ENCODE peak calls at places on chromosomes 2 and 18, in eight cellular contexts. W is upper lobe of right lung; D is PC-3; J is lower leg skin; M is CD8-positive, alpha-beta T cell; C is A549; O is sigmoid colon; T is GM23248. I is an unnamed sample.

GRCh38 chr2:73952499-73953446 is 26.1 kb downstream of the DGUOK start:
- DNase-seq in J (peak), W (no peak), C (no peak), T (peak), M (no peak), D (peak), O (no peak), I (no peak)

GRCh38 chr2:152154462-152154861 is 21.1 kb downstream of the STAM2 start:
- DNase-seq in O (no peak), J (no peak), C (no peak), T (no peak), M (no peak), D (no peak), W (no peak), I (no peak)

GRCh38 chr18:50127516-50128229 is 67.3 kb downstream of the MYO5B start:
- DNase-seq in W (no peak), T (no peak), J (no peak), M (no peak), D (peak), C (no peak), O (no peak), I (no peak)

GRCh38 chr2:239599299-239599698 is 198.5 kb upstream of the HDAC4 start:
- DNase-seq in J (peak), W (peak), C (no peak), O (peak), T (no peak), M (no peak), D (no peak), I (no peak)

GRCh38 chr2:182522428-182522896 is 95.6 kb upstream of the PDE1A start:
- DNase-seq in M (no peak), O (no peak), T (peak), J (no peak), W (no peak), D (no peak), C (no peak), I (no peak)

GRCh38 chr2:174235680-174236079 is 12.7 kb downstream of the OLA1 start:
- DNase-seq in D (no peak), O (no peak), J (no peak), T (peak), C (no peak), W (no peak), M (no peak), I (no peak)

GRCh38 chr2:200943527-200944120 is 19.8 kb downstream of the ORC2 start:
- DNase-seq in D (no peak), T (peak), W (no peak), M (no peak), J (no peak), C (no peak), O (no peak), I (no peak)

GRCh38 chr18:49920731-49921130 is 107.4 kb upstream of the ACAA2 start:
- DNase-seq in O (no peak), M (no peak), J (no peak), D (peak), T (no peak), C (no peak), W (no peak), I (no peak)

GRCh38 chr2:238462782-238463396 is 36.2 kb downstream of the ASB1 start:
- DNase-seq in D (peak), M (no peak), C (peak), W (no peak), J (no peak), O (no peak), T (peak), I (no peak)

GRCh38 chr2:230868947-230869690 is 4.4 kb downstream of the ITM2C start:
- DNase-seq in J (no peak), D (no peak), T (no peak), W (no peak), M (peak), O (no peak), C (no peak), I (no peak)

GRCh38 chr2:189147989-189148388 is 31.6 kb downstream of the COL5A2 start:
- DNase-seq in D (no peak), T (no peak), M (no peak), C (no peak), O (no peak), W (no peak), J (no peak), I (no peak)

GRCh38 chr2:191488135-191488534 is 189.8 kb upstream of the NABP1 start:
- DNase-seq in T (peak), D (no peak), J (no peak), C (no peak), W (no peak), M (no peak), O (no peak), I (peak)

GRCh38 chr2:5798083-5798482 is 105.9 kb downstream of the SOX11 start:
- DNase-seq in C (no peak), M (no peak), T (peak), W (no peak), D (no peak), O (no peak), J (no peak), I (no peak)

GRCh38 chr2:241877197-241877685 is 7.7 kb downstream of the RTP5 start:
- DNase-seq in M (no peak), W (no peak), J (no peak), C (no peak), D (no peak), O (no peak), T (no peak), I (no peak)

GRCh38 chr2:236882931-236883330 is 202.8 kb upstream of the COPS8 start:
- DNase-seq in D (peak), M (no peak), J (no peak), W (no peak), O (no peak), C (no peak), T (peak), I (no peak)

GRCh38 chr2:178978667-178979066 is 71.3 kb downstream of the CCDC141 start:
- DNase-seq in J (no peak), M (no peak), T (no peak), O (no peak), W (no peak), C (no peak), D (no peak), I (no peak)

GRCh38 chr2:201182650-201183372 is at the start of gene CASP10:
- DNase-seq in D (peak), W (no peak), J (no peak), C (peak), T (peak), O (no peak), M (no peak), I (no peak)

GRCh38 chr2:168961450-168962229 is 60.5 kb downstream of the G6PC2 start:
- DNase-seq in M (no peak), T (peak), O (no peak), C (peak), W (no peak), J (no peak), D (peak), I (peak)

GRCh38 chr2:206611736-206612135 is 30.6 kb upstream of the FAM237A start:
- DNase-seq in O (no peak), C (no peak), M (no peak), J (no peak), D (peak), T (no peak), W (no peak), I (no peak)

GRCh38 chr18:7870855-7871254 is 303.7 kb downstream of the PTPRM start:
- DNase-seq in W (no peak), O (no peak), M (no peak), C (no peak), T (peak), J (no peak), D (no peak), I (no peak)

GRCh38 chr18:36095936-36096519 is 28.7 kb upstream of the RPRD1A start:
- DNase-seq in M (no peak), C (peak), O (no peak), T (peak), J (no peak), D (peak), W (no peak), I (peak)

GRCh38 chr2:191410646-191411436 is 165.6 kb downstream of the MYO1B start:
- DNase-seq in M (no peak), O (no peak), W (no peak), C (no peak), T (no peak), D (peak), J (no peak), I (no peak)

GRCh38 chr18:986071-986470 is 81.4 kb downstream of the ADCYAP1 start:
- DNase-seq in M (no peak), T (no peak), C (no peak), J (no peak), D (no peak), O (no peak), W (no peak), I (no peak)

GRCh38 chr2:38380397-38381130 is 3.5 kb upstream of the ATL2 start:
- DNase-seq in D (no peak), C (no peak), O (no peak), T (no peak), M (no peak), W (no peak), J (no peak), I (no peak)

GRCh38 chr18:24016643-24017042 is 2.1 kb downstream of the TTC39C start:
- DNase-seq in T (peak), D (peak), W (no peak), O (no peak), J (no peak), M (no peak), C (peak), I (no peak)

GRCh38 chr18:36058674-36059073 is 8.7 kb downstream of the RPRD1A start:
- DNase-seq in T (no peak), O (no peak), D (no peak), M (no peak), W (no peak), J (no peak), C (no peak), I (no peak)

GRCh38 chr2:88450925-88451575 is 1.4 kb downstream of the FOXI3 start:
- DNase-seq in O (peak), M (no peak), T (no peak), D (no peak), W (peak), C (no peak), J (no peak), I (no peak)

GRCh38 chr2:88452151-88452851 is at the start of gene FOXI3:
- DNase-seq in T (no peak), M (no peak), W (peak), C (no peak), O (peak), J (no peak), D (no peak), I (peak)

GRCh38 chr2:88450186-88450585 is 2.3 kb downstream of the FOXI3 start:
- DNase-seq in O (peak), D (no peak), M (no peak), W (peak), J (no peak), T (no peak), C (no peak), I (no peak)

GRCh38 chr2:88452980-88453582 is 588 bp upstream of the FOXI3 start:
- DNase-seq in T (no peak), W (peak), J (no peak), C (no peak), M (no peak), O (no peak), D (no peak), I (no peak)

DNA sequence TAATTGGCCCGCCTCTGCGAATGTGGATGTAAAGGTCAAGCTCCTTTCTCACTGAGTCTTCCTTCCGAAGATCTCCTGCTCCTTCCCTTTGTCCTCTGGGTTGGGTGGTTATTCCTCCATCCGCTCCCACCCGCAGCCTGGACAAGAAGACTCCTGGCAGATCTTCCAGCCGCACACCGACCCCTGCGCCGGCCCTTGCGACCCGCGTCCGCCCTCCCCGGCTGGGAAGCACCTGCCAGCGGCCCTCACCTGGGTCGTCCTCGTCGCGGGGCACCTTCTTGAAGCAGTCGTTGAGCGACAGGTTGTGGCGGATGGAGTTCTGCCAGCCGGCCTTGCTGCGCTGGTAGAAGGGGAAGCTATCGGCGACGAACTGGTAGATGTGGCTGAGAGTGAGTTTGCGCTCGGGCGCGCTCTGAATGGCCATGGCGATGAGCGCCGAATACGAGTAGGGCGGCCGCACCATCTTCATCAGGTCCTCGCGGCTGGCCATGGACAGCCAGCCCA is 794 bp downstream of the FOXI3 start:
- DNase-seq in D (no peak), J (no peak), O (peak), C (no peak), W (peak), M (no peak), T (peak), I (no peak)
- H3K4me3 ChIP-seq in D (no peak), J (no peak), O (no peak), C (peak), W (no peak), M (no peak), T (no peak), I (no peak)

DNA sequence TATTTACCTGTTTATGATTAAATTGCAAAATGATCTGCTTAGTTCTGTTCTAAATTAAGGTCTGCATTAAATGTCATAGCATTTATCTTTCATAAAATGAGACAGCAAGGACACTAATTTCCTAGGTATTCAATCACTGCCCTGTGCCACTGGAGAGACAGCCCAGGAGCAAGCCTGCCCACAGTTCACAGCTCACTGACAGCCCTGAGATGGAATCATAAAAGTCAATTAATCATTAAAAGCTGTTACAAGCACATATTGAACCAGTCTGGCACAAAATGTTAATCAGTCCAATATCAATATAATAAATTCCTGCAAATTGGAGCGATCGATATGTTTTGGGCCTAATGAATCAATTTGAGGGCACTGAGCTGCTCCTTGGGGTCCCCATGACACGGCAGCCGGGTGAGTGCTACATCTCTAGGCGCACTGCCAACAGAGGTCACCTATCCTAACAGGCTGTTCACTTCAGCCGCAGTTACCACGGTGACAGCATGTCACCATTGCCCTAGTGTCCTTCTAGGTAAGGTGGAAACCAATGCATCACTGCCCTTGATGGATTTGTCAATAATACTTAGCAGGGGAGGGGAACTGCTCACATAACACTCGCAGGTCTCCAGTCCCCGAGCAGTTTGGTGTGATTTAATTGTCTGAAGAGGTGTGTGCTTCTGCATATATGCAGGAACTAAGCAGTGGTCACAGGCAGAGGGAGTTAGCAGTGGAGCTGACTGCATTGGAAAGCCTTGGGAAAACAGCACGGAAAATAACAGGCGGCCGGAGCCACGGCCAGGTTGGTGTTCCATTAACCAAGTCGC is 47.3 kb downstream of the POU3F3 start:
- DNase-seq in J (no peak), O (no peak), T (no peak), D (no peak), W (no peak), M (no peak), C (no peak), I (no peak)
- H3K4me3 ChIP-seq in J (no peak), O (no peak), T (no peak), D (no peak), W (no peak), M (no peak), C (no peak), I (no peak)

GRCh38 chr2:65366595-65367125 is 65.7 kb downstream of the SPRED2 start:
- DNase-seq in M (no peak), W (no peak), C (peak), D (peak), T (peak), J (no peak), O (no peak), I (peak)
- H3K4me3 ChIP-seq in M (no peak), W (no peak), C (peak), D (peak), T (peak), J (no peak), O (no peak), I (no peak)

GRCh38 chr2:9473308-9473984 is 905 bp upstream of the IAH1 start:
- DNase-seq in C (peak), O (no peak), D (peak), M (peak), T (no peak), J (no peak), W (peak), I (peak)
- H3K4me3 ChIP-seq in C (peak), O (peak), D (peak), M (peak), T (peak), J (peak), W (peak), I (no peak)

GRCh38 chr2:149119358-149119757 is 80.9 kb downstream of the LYPD6B start:
- DNase-seq in T (no peak), M (no peak), W (no peak), D (no peak), O (no peak), J (no peak), C (no peak), I (no peak)
- H3K4me3 ChIP-seq in T (no peak), M (no peak), W (no peak), D (no peak), O (no peak), J (no peak), C (no peak), I (no peak)

GRCh38 chr18:58670561-58671121 is 624 bp upstream of the MALT1 start:
- DNase-seq in O (no peak), D (peak), T (no peak), C (no peak), J (no peak), M (no peak), W (no peak), I (peak)
- H3K4me3 ChIP-seq in O (peak), D (peak), T (peak), C (peak), J (peak), M (peak), W (peak), I (peak)

GRCh38 chr2:44939074-44940052 is 2.1 kb upstream of the SIX3 start:
- DNase-seq in C (no peak), O (no peak), J (no peak), D (no peak), W (no peak), M (no peak), T (no peak), I (no peak)

GRCh38 chr2:44940053-44940494 is 1.4 kb upstream of the SIX3 start:
- DNase-seq in W (no peak), T (no peak), C (no peak), O (no peak), M (no peak), D (no peak), J (no peak), I (no peak)

GRCh38 chr2:44936715-44937687 is 4.5 kb upstream of the SIX3 start:
- DNase-seq in T (no peak), J (no peak), O (peak), W (no peak), C (no peak), M (no peak), D (no peak), I (no peak)

GRCh38 chr2:44937688-44938240 is 3.7 kb upstream of the SIX3 start:
- DNase-seq in J (no peak), T (peak), O (no peak), C (peak), D (no peak), W (peak), M (no peak), I (no peak)

GRCh38 chr2:44938287-44939073 is 3.0 kb upstream of the SIX3 start:
- DNase-seq in D (peak), M (no peak), C (no peak), T (peak), O (no peak), W (no peak), J (no peak), I (peak)
- H3K4me3 ChIP-seq in D (peak), M (no peak), C (peak), T (peak), O (peak), W (peak), J (no peak), I (no peak)

GRCh38 chr18:76446321-76446720 is 48.7 kb downstream of the ZNF516 start:
- DNase-seq in W (no peak), O (peak), M (peak), T (peak), C (no peak), J (peak), D (no peak), I (no peak)
- H3K4me3 ChIP-seq in W (no peak), O (no peak), M (no peak), T (peak), C (no peak), J (no peak), D (no peak), I (no peak)

I was measured in mucosa of descending colon.